ENCODE peak calls at places on chromosomes 11 and 22, in eight cellular contexts. T is mesenchymal stem cell, I is EL, R is ELF-1, Q is activated T-cell treated with anti-CD3 and anti-CD28 coated beads for 1 hour, H is globus pallidus, L is left cardiac atrium, U is SK-N-SH. W is an unnamed sample.

GRCh38 chr11:1659478-1659877 is 29.9 kb downstream of the KRTAP5-5 start:
- DNase-seq in L (no peak), R (no peak), T (no peak), H (no peak), I (no peak), Q (no peak), U (peak), W (no peak)

GRCh38 chr11:79440451-79441158 is at the start of gene TENM4:
- DNase-seq in T (peak), L (peak), U (peak), H (peak), I (peak), Q (no peak), R (peak), W (peak)

GRCh38 chr11:46290021-46290420 is 12.6 kb downstream of the CREB3L1 start:
- DNase-seq in Q (no peak), L (no peak), I (peak), T (no peak), R (peak), U (no peak), H (no peak), W (no peak)

GRCh38 chr22:29887358-29887757 is 4.4 kb downstream of the MTMR3 start:
- DNase-seq in I (no peak), R (no peak), Q (no peak), T (no peak), H (no peak), U (no peak), L (no peak), W (no peak)

GRCh38 chr11:20360650-20361049 is 2.9 kb upstream of the HTATIP2 start:
- DNase-seq in I (peak), Q (no peak), L (no peak), T (peak), U (no peak), R (no peak), H (no peak), W (no peak)

GRCh38 chr22:46328797-46329196 is 6.7 kb upstream of the TRMU start:
- DNase-seq in I (no peak), Q (no peak), T (no peak), U (no peak), L (no peak), R (no peak), H (no peak), W (no peak)

GRCh38 chr11:128474036-128474874 is 113.1 kb downstream of the ETS1 start:
- DNase-seq in H (no peak), T (no peak), Q (no peak), R (no peak), L (no peak), I (no peak), U (no peak), W (no peak)

GRCh38 chr11:72634472-72635095 is 39.6 kb downstream of the PDE2A start:
- DNase-seq in Q (no peak), U (no peak), H (no peak), L (no peak), T (no peak), I (no peak), R (no peak), W (no peak)

GRCh38 chr11:119421941-119422504 is 949 bp downstream of the THY1 start:
- DNase-seq in T (peak), Q (no peak), I (peak), H (peak), R (peak), L (peak), U (peak), W (peak)

GRCh38 chr11:71420455-71421241 is 27.5 kb downstream of the DHCR7 start:
- DNase-seq in Q (no peak), T (peak), U (peak), I (peak), R (peak), L (no peak), H (peak), W (peak)

GRCh38 chr22:41799486-41800347 is 762 bp upstream of the CCDC134 start:
- DNase-seq in Q (no peak), H (peak), R (peak), T (no peak), I (peak), U (peak), L (peak), W (peak)

GRCh38 chr11:67507242-67507890 is 596 bp downstream of the CDK2AP2 start:
- DNase-seq in I (peak), H (peak), T (no peak), L (peak), R (no peak), Q (no peak), U (no peak), W (no peak)

GRCh38 chr11:81174646-81175330 is 1558.9 kb downstream of the FAM181B start:
- DNase-seq in H (no peak), Q (no peak), L (no peak), U (no peak), I (no peak), R (no peak), T (no peak), W (no peak)

GRCh38 chr11:17811416-17811815 is 76.8 kb downstream of the KCNC1 start:
- DNase-seq in U (no peak), T (no peak), R (peak), Q (no peak), H (no peak), L (no peak), I (no peak), W (no peak)

GRCh38 chr11:38460429-38460828 is 1862.4 kb upstream of the RAG2 start:
- DNase-seq in U (no peak), H (no peak), I (peak), T (no peak), Q (no peak), R (no peak), L (no peak), W (no peak)

GRCh38 chr22:46090051-46090591 is 60.2 kb upstream of the PPARA start:
- DNase-seq in H (peak), I (no peak), U (no peak), Q (no peak), L (peak), T (no peak), R (no peak), W (peak)

GRCh38 chr11:9250139-9250582 is 15.0 kb downstream of the DENND5A start:
- DNase-seq in Q (no peak), H (no peak), L (no peak), I (no peak), R (no peak), T (no peak), U (no peak), W (no peak)

GRCh38 chr22:50341977-50342650 is 1.0 kb upstream of the PPP6R2 start:
- DNase-seq in H (peak), U (peak), R (peak), I (peak), T (peak), Q (peak), L (peak), W (peak)

GRCh38 chr11:108289699-108290098 is 66.8 kb downstream of the ATM start:
- DNase-seq in R (no peak), Q (no peak), H (no peak), T (no peak), U (no peak), I (no peak), L (no peak), W (peak)

GRCh38 chr11:123231263-123231662 is 36.2 kb upstream of the CLMP start:
- DNase-seq in H (no peak), I (peak), U (no peak), Q (no peak), R (peak), T (peak), L (no peak), W (no peak)

GRCh38 chr11:114522818-114523217 is 36.9 kb downstream of the NXPE1 start:
- DNase-seq in I (no peak), H (no peak), R (no peak), T (no peak), Q (no peak), U (no peak), L (no peak), W (no peak)

GRCh38 chr11:116881153-116881552 is 43.7 kb upstream of the APOA1 start:
- DNase-seq in H (peak), L (no peak), T (no peak), R (no peak), Q (no peak), U (no peak), I (no peak), W (peak)